ENCODE peak calls at places on chromosome 12, in eight cellular contexts. One of them, this sample, is unnamed.

GRCh38 chr12:73935817-73936216 is 601.8 kb upstream of the ATXN7L3B start:
- DNase-seq in transverse colon: no peak
- DNase-seq in K562: no peak
- DNase-seq in GM23338: peak; percentile 61
- DNase-seq in stomach: no peak
- DNase-seq in endothelial cell of umbilical vein: no peak
- DNase-seq in sigmoid colon: no peak
- DNase-seq in esophagus muscularis mucosa: no peak
- DNase-seq in this sample: no peak

GRCh38 chr12:25241171-25242020 is 9.3 kb downstream of the KRAS start:
- DNase-seq in transverse colon: no peak
- DNase-seq in K562: no peak
- DNase-seq in GM23338: peak; percentile 70
- DNase-seq in stomach: no peak
- DNase-seq in endothelial cell of umbilical vein: peak; percentile 55
- DNase-seq in sigmoid colon: no peak
- DNase-seq in esophagus muscularis mucosa: no peak
- DNase-seq in this sample: no peak

GRCh38 chr12:117043598-117043901 is 55.7 kb downstream of the TESC start:
- DNase-seq in transverse colon: no peak
- DNase-seq in K562: no peak
- DNase-seq in GM23338: no peak
- DNase-seq in stomach: no peak
- DNase-seq in endothelial cell of umbilical vein: no peak
- DNase-seq in sigmoid colon: no peak
- DNase-seq in esophagus muscularis mucosa: no peak
- DNase-seq in this sample: no peak

GRCh38 chr12:106585862-106586534 is 3.2 kb downstream of the RFX4 start:
- DNase-seq in transverse colon: no peak
- DNase-seq in K562: no peak
- DNase-seq in GM23338: peak; percentile 86
- DNase-seq in stomach: no peak
- DNase-seq in endothelial cell of umbilical vein: no peak
- DNase-seq in sigmoid colon: no peak
- DNase-seq in esophagus muscularis mucosa: peak; percentile 70
- DNase-seq in this sample: no peak

GRCh38 chr12:42446761-42447160 is 120.8 kb downstream of the PPHLN1 start:
- DNase-seq in transverse colon: no peak
- DNase-seq in K562: no peak
- DNase-seq in GM23338: peak; percentile 39
- DNase-seq in stomach: no peak
- DNase-seq in endothelial cell of umbilical vein: peak; percentile 77
- DNase-seq in sigmoid colon: no peak
- DNase-seq in esophagus muscularis mucosa: no peak
- DNase-seq in this sample: no peak

GRCh38 chr12:121702944-121703343 is 9.6 kb upstream of the TMEM120B start:
- DNase-seq in transverse colon: no peak
- DNase-seq in K562: no peak
- DNase-seq in GM23338: no peak
- DNase-seq in stomach: no peak
- DNase-seq in endothelial cell of umbilical vein: no peak
- DNase-seq in sigmoid colon: no peak
- DNase-seq in esophagus muscularis mucosa: no peak
- DNase-seq in this sample: no peak

GRCh38 chr12:113905829-113906228 is 60.3 kb downstream of the RBM19 start:
- DNase-seq in transverse colon: no peak
- DNase-seq in K562: no peak
- DNase-seq in GM23338: no peak
- DNase-seq in stomach: no peak
- DNase-seq in endothelial cell of umbilical vein: no peak
- DNase-seq in sigmoid colon: no peak
- DNase-seq in esophagus muscularis mucosa: no peak
- DNase-seq in this sample: no peak

GRCh38 chr12:76777765-76778216 is 13.9 kb downstream of the ZDHHC17 start:
- DNase-seq in transverse colon: no peak
- DNase-seq in K562: peak; percentile 42
- DNase-seq in GM23338: peak; percentile 7
- DNase-seq in stomach: no peak
- DNase-seq in endothelial cell of umbilical vein: no peak
- DNase-seq in sigmoid colon: no peak
- DNase-seq in esophagus muscularis mucosa: no peak
- DNase-seq in this sample: no peak

GRCh38 chr12:5204831-5205230 is 161.2 kb downstream of the KCNA5 start:
- DNase-seq in transverse colon: no peak
- DNase-seq in K562: no peak
- DNase-seq in GM23338: no peak
- DNase-seq in stomach: no peak
- DNase-seq in endothelial cell of umbilical vein: no peak
- DNase-seq in sigmoid colon: no peak
- DNase-seq in esophagus muscularis mucosa: no peak
- DNase-seq in this sample: no peak

GRCh38 chr12:22477166-22477893 is 67.0 kb downstream of the C2CD5 start:
- DNase-seq in transverse colon: no peak
- DNase-seq in K562: no peak
- DNase-seq in GM23338: no peak
- DNase-seq in stomach: no peak
- DNase-seq in endothelial cell of umbilical vein: peak; percentile 51
- DNase-seq in sigmoid colon: no peak
- DNase-seq in esophagus muscularis mucosa: no peak
- DNase-seq in this sample: no peak

GRCh38 chr12:32253154-32253795 is 146.1 kb upstream of the FGD4 start:
- DNase-seq in transverse colon: no peak
- DNase-seq in K562: no peak
- DNase-seq in GM23338: no peak
- DNase-seq in stomach: no peak
- DNase-seq in endothelial cell of umbilical vein: no peak
- DNase-seq in sigmoid colon: no peak
- DNase-seq in esophagus muscularis mucosa: no peak
- DNase-seq in this sample: no peak

GRCh38 chr12:132537836-132538235 is 47.9 kb downstream of the FBRSL1 start:
- DNase-seq in transverse colon: no peak
- DNase-seq in K562: no peak
- DNase-seq in GM23338: no peak
- DNase-seq in stomach: no peak
- DNase-seq in endothelial cell of umbilical vein: no peak
- DNase-seq in sigmoid colon: no peak
- DNase-seq in esophagus muscularis mucosa: no peak
- DNase-seq in this sample: no peak

GRCh38 chr12:20211537-20211936 is 156.8 kb upstream of the PDE3A start:
- DNase-seq in transverse colon: no peak
- DNase-seq in K562: no peak
- DNase-seq in GM23338: no peak
- DNase-seq in stomach: no peak
- DNase-seq in endothelial cell of umbilical vein: no peak
- DNase-seq in sigmoid colon: no peak
- DNase-seq in esophagus muscularis mucosa: no peak
- DNase-seq in this sample: no peak

GRCh38 chr12:59096246-59096645 is 175.9 kb upstream of the LRIG3 start:
- DNase-seq in transverse colon: no peak
- DNase-seq in K562: no peak
- DNase-seq in GM23338: no peak
- DNase-seq in stomach: no peak
- DNase-seq in endothelial cell of umbilical vein: no peak
- DNase-seq in sigmoid colon: no peak
- DNase-seq in esophagus muscularis mucosa: no peak
- DNase-seq in this sample: no peak

GRCh38 chr12:60123443-60124000 is 527.7 kb downstream of the SLC16A7 start:
- DNase-seq in transverse colon: no peak
- DNase-seq in K562: no peak
- DNase-seq in GM23338: no peak
- DNase-seq in stomach: no peak
- DNase-seq in endothelial cell of umbilical vein: no peak
- DNase-seq in sigmoid colon: no peak
- DNase-seq in esophagus muscularis mucosa: no peak
- DNase-seq in this sample: no peak

GRCh38 chr12:105107497-105108371 is at the start of gene WASHC4:
- DNase-seq in transverse colon: peak; percentile 96
- DNase-seq in K562: peak; percentile 97
- DNase-seq in GM23338: peak; percentile 96
- DNase-seq in stomach: peak; percentile 94
- DNase-seq in endothelial cell of umbilical vein: peak; percentile 94
- DNase-seq in sigmoid colon: peak; percentile 97
- DNase-seq in esophagus muscularis mucosa: peak; percentile 97
- DNase-seq in this sample: peak; percentile 93

GRCh38 chr12:108666326-108666995 is 32.8 kb upstream of the SELPLG start:
- DNase-seq in transverse colon: peak; percentile 20
- DNase-seq in K562: no peak
- DNase-seq in GM23338: no peak
- DNase-seq in stomach: no peak
- DNase-seq in endothelial cell of umbilical vein: no peak
- DNase-seq in sigmoid colon: peak; percentile 84
- DNase-seq in esophagus muscularis mucosa: no peak
- DNase-seq in this sample: no peak
- H3K4me1 ChIP-seq in transverse colon: peaks cover 26% of the 10 kb centered on the region
- H3K4me1 ChIP-seq in K562: peaks cover 7% of the 10 kb centered on the region
- H3K4me1 ChIP-seq in GM23338: no peaks in the 10 kb centered on the region
- H3K4me1 ChIP-seq in stomach: peaks cover 28% of the 10 kb centered on the region
- H3K4me1 ChIP-seq in endothelial cell of umbilical vein: peaks cover 20% of the 10 kb centered on the region
- H3K4me1 ChIP-seq in sigmoid colon: peaks cover 77% of the 10 kb centered on the region
- H3K4me1 ChIP-seq in esophagus muscularis mucosa: peaks cover 86% of the 10 kb centered on the region
- H3K4me1 ChIP-seq in this sample: peaks cover 4% of the 10 kb centered on the region

GRCh38 chr12:101828463-101829196 is 2.1 kb downstream of the GNPTAB start:
- DNase-seq in transverse colon: no peak
- DNase-seq in K562: no peak
- DNase-seq in GM23338: no peak
- DNase-seq in stomach: no peak
- DNase-seq in endothelial cell of umbilical vein: no peak
- DNase-seq in sigmoid colon: no peak
- DNase-seq in esophagus muscularis mucosa: no peak
- DNase-seq in this sample: no peak

GRCh38 chr12:101829639-101830390 is 944 bp downstream of the GNPTAB start:
- DNase-seq in transverse colon: no peak
- DNase-seq in K562: no peak
- DNase-seq in GM23338: no peak
- DNase-seq in stomach: peak; percentile 49
- DNase-seq in endothelial cell of umbilical vein: peak; percentile 37
- DNase-seq in sigmoid colon: no peak
- DNase-seq in esophagus muscularis mucosa: no peak
- DNase-seq in this sample: no peak

GRCh38 chr12:101826766-101827368 is 3.9 kb downstream of the GNPTAB start:
- DNase-seq in transverse colon: no peak
- DNase-seq in K562: no peak
- DNase-seq in GM23338: no peak
- DNase-seq in stomach: no peak
- DNase-seq in endothelial cell of umbilical vein: no peak
- DNase-seq in sigmoid colon: no peak
- DNase-seq in esophagus muscularis mucosa: no peak
- DNase-seq in this sample: no peak

GRCh38 chr12:101832030-101832429 is 1.3 kb upstream of the GNPTAB start:
- DNase-seq in transverse colon: no peak
- DNase-seq in K562: no peak
- DNase-seq in GM23338: no peak
- DNase-seq in stomach: no peak
- DNase-seq in endothelial cell of umbilical vein: no peak
- DNase-seq in sigmoid colon: no peak
- DNase-seq in esophagus muscularis mucosa: no peak
- DNase-seq in this sample: no peak

GRCh38 chr12:101830391-101831325 is at the start of gene GNPTAB:
- DNase-seq in transverse colon: peak; percentile 96
- DNase-seq in K562: peak; percentile 98
- DNase-seq in GM23338: peak; percentile 92
- DNase-seq in stomach: peak; percentile 95
- DNase-seq in endothelial cell of umbilical vein: peak; percentile 94
- DNase-seq in sigmoid colon: peak; percentile 95
- DNase-seq in esophagus muscularis mucosa: peak; percentile 96
- DNase-seq in this sample: peak; percentile 93
- TF ChIP-seq POLR2AphosphoS5 in transverse colon: no peak
- TF ChIP-seq POLR2AphosphoS5 in K562: peak; percentile 65
- TF ChIP-seq POLR2AphosphoS5 in GM23338: no peak
- TF ChIP-seq POLR2AphosphoS5 in stomach: no peak
- TF ChIP-seq POLR2AphosphoS5 in endothelial cell of umbilical vein: peak; percentile 73
- TF ChIP-seq POLR2AphosphoS5 in sigmoid colon: peak; percentile 15
- TF ChIP-seq POLR2AphosphoS5 in esophagus muscularis mucosa: peak; percentile 57
- TF ChIP-seq POLR2AphosphoS5 in this sample: no peak

DNA sequence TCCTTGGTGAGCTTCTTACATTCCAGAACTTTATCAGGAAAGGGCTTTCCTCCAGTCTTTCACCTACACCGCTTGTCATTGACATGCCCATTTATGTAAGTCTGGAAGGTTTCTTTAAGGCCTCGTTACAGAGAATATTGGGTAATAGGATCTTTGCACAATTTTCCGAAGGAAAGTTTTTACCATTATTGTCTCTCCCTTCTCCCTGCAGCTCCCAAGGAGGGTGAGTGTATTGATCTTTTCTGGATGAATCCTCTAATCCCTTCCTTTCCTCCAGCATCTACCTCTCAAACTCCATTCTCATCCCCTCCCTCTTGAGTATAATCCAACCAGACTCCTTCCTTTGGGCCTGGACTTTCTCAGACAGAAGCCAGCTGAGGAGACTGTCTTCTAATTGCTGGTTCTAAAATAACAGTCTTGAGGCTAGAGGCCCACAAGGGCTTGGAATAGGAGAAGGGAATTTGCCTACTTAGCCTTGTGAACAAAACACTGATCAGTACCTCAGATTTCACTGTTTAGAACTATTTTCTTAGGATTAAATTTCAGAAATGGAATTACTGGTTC is 21.8 kb downstream of the WNK1 start:
- DNase-seq in transverse colon: no peak
- DNase-seq in K562: no peak
- DNase-seq in GM23338: no peak
- DNase-seq in stomach: no peak
- DNase-seq in endothelial cell of umbilical vein: no peak
- DNase-seq in sigmoid colon: no peak
- DNase-seq in esophagus muscularis mucosa: no peak
- DNase-seq in this sample: no peak
- H3K27ac ChIP-seq in transverse colon: peak overlapping the region; percentile 45
- H3K27ac ChIP-seq in K562: no peak overlapping the region
- H3K27ac ChIP-seq in GM23338: no peak overlapping the region
- H3K27ac ChIP-seq in stomach: no peak overlapping the region
- H3K27ac ChIP-seq in endothelial cell of umbilical vein: no peak overlapping the region
- H3K27ac ChIP-seq in sigmoid colon: no peak overlapping the region
- H3K27ac ChIP-seq in esophagus muscularis mucosa: peak overlapping the region; percentile 7
- H3K27ac ChIP-seq in this sample: peak overlapping the region; percentile 1

DNA sequence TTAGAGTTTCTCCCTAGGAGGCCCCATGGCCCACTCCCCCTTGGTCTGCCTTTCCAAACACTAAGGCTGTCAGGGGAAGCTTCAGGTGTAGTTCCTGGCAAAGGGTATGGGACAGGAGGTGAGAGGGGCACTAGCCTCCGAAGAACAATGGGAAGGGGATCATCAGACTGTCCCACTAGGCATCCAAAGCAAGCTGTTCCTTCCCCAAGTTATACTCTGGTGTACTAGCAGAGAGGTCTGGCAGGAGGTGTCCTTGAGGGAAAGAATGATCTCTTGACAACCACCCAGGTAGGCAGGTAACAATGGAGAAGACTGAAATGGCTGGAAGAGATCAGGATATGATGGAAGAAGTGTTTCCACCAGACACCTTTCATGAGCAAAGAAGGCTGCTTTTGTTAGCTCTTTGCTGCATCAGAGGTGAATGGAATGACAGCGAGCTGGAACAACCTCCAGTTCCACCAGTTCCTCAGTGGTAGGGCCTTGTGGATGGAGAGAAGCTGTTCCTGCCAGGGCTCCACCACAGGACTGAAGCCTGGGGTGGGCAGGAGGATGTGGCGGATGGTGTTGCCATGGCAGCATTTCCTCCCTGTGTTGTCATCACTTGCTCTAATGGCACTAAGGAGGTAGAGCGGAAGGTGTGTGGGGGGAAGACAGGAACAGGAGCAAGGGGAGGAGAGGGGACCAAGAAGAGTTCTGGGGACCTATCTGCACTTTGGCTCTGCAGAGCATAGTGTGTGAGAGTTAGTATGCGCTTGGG is 2.3 kb upstream of the AGAP2 start:
- DNase-seq in transverse colon: peak; percentile 58
- DNase-seq in K562: no peak
- DNase-seq in GM23338: no peak
- DNase-seq in stomach: no peak
- DNase-seq in endothelial cell of umbilical vein: peak; percentile 20
- DNase-seq in sigmoid colon: no peak
- DNase-seq in esophagus muscularis mucosa: no peak
- DNase-seq in this sample: no peak
- H3K4me1 ChIP-seq in transverse colon: peaks cover 25% of the 10 kb centered on the region
- H3K4me1 ChIP-seq in K562: peaks cover 40% of the 10 kb centered on the region
- H3K4me1 ChIP-seq in GM23338: peaks cover 15% of the 10 kb centered on the region
- H3K4me1 ChIP-seq in stomach: peaks cover 42% of the 10 kb centered on the region
- H3K4me1 ChIP-seq in endothelial cell of umbilical vein: peaks cover 10% of the 10 kb centered on the region
- H3K4me1 ChIP-seq in sigmoid colon: peaks cover 49% of the 10 kb centered on the region
- H3K4me1 ChIP-seq in esophagus muscularis mucosa: peaks cover 48% of the 10 kb centered on the region
- H3K4me1 ChIP-seq in this sample: peaks cover 21% of the 10 kb centered on the region